ENCODE peak calls at places on chromosomes 6 and 20, in nine cellular contexts. G is RWPE1, I is HFF-Myc, Z is body of pancreas, C is amniotic stem cell, V is cortex of kidney, F is GM20000, Y is WTC11, N is EL. W is an unnamed sample.

GRCh38 chr20:23744726-23745646 is 5.7 kb downstream of the CST1 start:
- DNase-seq in Z (no peak), G (no peak), I (no peak), C (no peak), V (no peak), N (no peak), F (no peak), Y (no peak), W (no peak)

GRCh38 chr20:62382306-62383198 is 4.4 kb upstream of the RPS21 start:
- DNase-seq in Z (peak), I (no peak), V (no peak), F (peak), Y (peak), C (peak), G (peak), N (peak), W (peak)

GRCh38 chr6:136347847-136348246 is 58.2 kb upstream of the BCLAF1 start:
- DNase-seq in F (no peak), C (no peak), I (peak), N (peak), V (no peak), Y (no peak), G (peak), Z (no peak), W (peak)

GRCh38 chr6:135144678-135145508 is 36.2 kb upstream of the MYB start:
- DNase-seq in V (no peak), I (no peak), G (peak), C (no peak), F (no peak), N (peak), Y (no peak), Z (peak), W (peak)

GRCh38 chr6:6003334-6004146 is 3.2 kb downstream of the NRN1 start:
- DNase-seq in V (no peak), Y (peak), Z (no peak), F (peak), C (no peak), G (no peak), N (peak), I (no peak), W (no peak)

GRCh38 chr20:953742-954141 is 37.6 kb upstream of the ANGPT4 start:
- DNase-seq in G (no peak), N (peak), C (no peak), I (no peak), Y (peak), Z (no peak), V (no peak), F (no peak), W (peak)

GRCh38 chr20:22403860-22404608 is 180.3 kb downstream of the FOXA2 start:
- DNase-seq in C (no peak), Y (no peak), N (no peak), V (no peak), G (no peak), Z (peak), F (no peak), I (no peak), W (peak)

GRCh38 chr6:110357298-110357695 is 852 bp downstream of the METTL24 start:
- DNase-seq in G (no peak), F (no peak), I (no peak), V (no peak), C (no peak), Z (no peak), Y (no peak), N (peak), W (no peak)

GRCh38 chr20:7695622-7696021 is 244.6 kb downstream of the HAO1 start:
- DNase-seq in I (no peak), Y (no peak), F (no peak), Z (no peak), G (no peak), V (no peak), N (no peak), C (no peak), W (no peak)

GRCh38 chr20:44752099-44752931 is 6.7 kb downstream of the KCNK15 start:
- DNase-seq in F (no peak), I (no peak), G (no peak), V (no peak), C (no peak), Y (no peak), N (no peak), Z (no peak), W (no peak)

GRCh38 chr6:84635081-84635745 is 129.2 kb downstream of the TBX18 start:
- DNase-seq in N (peak), I (no peak), F (no peak), G (no peak), V (no peak), Z (no peak), C (peak), Y (no peak), W (no peak)

GRCh38 chr20:11057624-11058023 is 383.8 kb upstream of the JAG1 start:
- DNase-seq in Y (no peak), N (peak), V (no peak), Z (no peak), F (no peak), C (no peak), I (no peak), G (no peak), W (peak)

GRCh38 chr20:40757087-40757486 is 68.1 kb upstream of the MAFB start:
- DNase-seq in I (no peak), N (no peak), C (no peak), Y (no peak), V (no peak), Z (no peak), G (no peak), F (no peak), W (no peak)

GRCh38 chr6:44705611-44706010 is 318.1 kb downstream of the CDC5L start:
- DNase-seq in V (no peak), N (no peak), G (no peak), Z (no peak), C (no peak), I (no peak), Y (no peak), F (no peak), W (no peak)

GRCh38 chr6:142478117-142478516 is 176.3 kb downstream of the ADGRG6 start:
- DNase-seq in N (peak), I (peak), F (no peak), G (peak), V (no peak), Z (no peak), Y (no peak), C (no peak), W (peak)

GRCh38 chr6:152356659-152357058 is 280.5 kb downstream of the SYNE1 start:
- DNase-seq in Z (no peak), F (peak), C (no peak), N (peak), G (peak), V (no peak), I (no peak), Y (no peak), W (peak)

GRCh38 chr6:87907521-87907920 is 140.1 kb upstream of the SPACA1 start:
- DNase-seq in F (no peak), I (no peak), Y (no peak), Z (no peak), C (no peak), N (peak), V (no peak), G (no peak), W (peak)

GRCh38 chr6:47938411-47938810 is 156.6 kb downstream of the OPN5 start:
- DNase-seq in I (no peak), N (no peak), V (no peak), Y (no peak), C (no peak), G (no peak), Z (no peak), F (no peak), W (peak)

GRCh38 chr20:49850463-49851233 is 38.0 kb downstream of the SLC9A8 start:
- DNase-seq in I (no peak), Z (no peak), G (no peak), Y (no peak), F (no peak), C (no peak), V (no peak), N (no peak), W (no peak)

GRCh38 chr6:5036309-5036708 is 32.5 kb upstream of the RPP40 start:
- DNase-seq in G (peak), N (peak), V (no peak), F (no peak), I (no peak), C (no peak), Z (no peak), Y (peak), W (peak)

GRCh38 chr20:58829531-58829941 is 21.2 kb downstream of the GNAS-AS1 start:
- DNase-seq in F (no peak), I (no peak), Y (no peak), G (no peak), Z (peak), V (no peak), N (no peak), C (no peak), W (no peak)

GRCh38 chr6:105882071-105882803 is 203.9 kb upstream of the PRDM1 start:
- DNase-seq in V (no peak), I (no peak), Y (no peak), C (no peak), Z (no peak), F (no peak), G (no peak), N (no peak), W (no peak)

GRCh38 chr20:46541229-46541935 is 9.1 kb downstream of the OCSTAMP start:
- DNase-seq in N (no peak), G (no peak), Y (no peak), C (no peak), V (no peak), I (no peak), F (no peak), Z (no peak), W (no peak)

GRCh38 chr20:46823271-46823747 is 71.3 kb upstream of the EYA2 start:
- DNase-seq in N (no peak), Y (no peak), V (no peak), C (no peak), F (no peak), Z (peak), I (no peak), G (no peak), W (no peak)

GRCh38 chr6:29424575-29424974 is 9.8 kb downstream of the OR12D1 start:
- DNase-seq in G (no peak), V (no peak), I (no peak), N (peak), Z (no peak), F (no peak), Y (no peak), C (no peak), W (no peak)

GRCh38 chr6:107561325-107561724 is 71.4 kb downstream of the SOBP start:
- DNase-seq in V (no peak), Z (no peak), I (no peak), Y (peak), F (no peak), N (no peak), C (no peak), G (no peak), W (no peak)

GRCh38 chr6:42781546-42781810 is 374 bp upstream of the BICRAL start:
- DNase-seq in Z (no peak), V (no peak), F (peak), Y (no peak), G (no peak), N (no peak), C (no peak), I (no peak), W (no peak)

GRCh38 chr20:50224553-50225255 is 34.1 kb downstream of the CEBPB start:
- DNase-seq in F (no peak), V (no peak), Y (peak), G (no peak), N (peak), I (peak), C (peak), Z (peak), W (peak)

GRCh38 chr6:100880149-100880900 is 804 bp downstream of the ASCC3 start:
- DNase-seq in C (no peak), G (peak), N (peak), Y (no peak), F (no peak), Z (peak), V (no peak), I (no peak), W (peak)

GRCh38 chr6:159077123-159077522 is 32.3 kb upstream of the TAGAP start:
- DNase-seq in C (no peak), V (no peak), G (no peak), Y (no peak), I (no peak), Z (no peak), F (no peak), N (no peak), W (no peak)

GRCh38 chr6:37517411-37517812 is 17.7 kb upstream of the CCDC167 start:
- DNase-seq in C (no peak), Z (peak), G (no peak), F (no peak), Y (no peak), N (no peak), I (no peak), V (no peak), W (no peak)

GRCh38 chr6:5214570-5215052 is 46.1 kb downstream of the LYRM4 start:
- DNase-seq in Y (peak), V (no peak), C (no peak), N (peak), Z (no peak), F (no peak), G (no peak), I (peak), W (peak)

GRCh38 chr20:53773792-53774371 is 180.2 kb upstream of the ZNF217 start:
- DNase-seq in V (no peak), C (peak), Y (no peak), N (peak), Z (no peak), I (no peak), F (no peak), G (peak), W (peak)

GRCh38 chr6:145732788-145733187 is 2.5 kb downstream of the EPM2A start:
- DNase-seq in C (no peak), F (no peak), G (no peak), V (no peak), N (no peak), Y (no peak), Z (no peak), I (no peak), W (no peak)

GRCh38 chr6:20688710-20689500 is 154.6 kb downstream of the CDKAL1 start:
- DNase-seq in N (peak), C (no peak), V (no peak), I (no peak), F (peak), G (no peak), Z (no peak), Y (no peak), W (peak)

GRCh38 chr6:52707963-52708680 is 37.2 kb downstream of the TMEM14A start:
- DNase-seq in C (no peak), Z (no peak), V (no peak), I (no peak), Y (no peak), G (no peak), N (no peak), F (no peak), W (no peak)

GRCh38 chr20:48606841-48607543 is 220.8 kb downstream of the PREX1 start:
- DNase-seq in Y (no peak), I (no peak), Z (no peak), V (no peak), F (no peak), C (no peak), G (no peak), N (no peak), W (no peak)

GRCh38 chr6:160042014-160042773 is 73.3 kb downstream of the IGF2R start:
- DNase-seq in F (no peak), N (peak), C (no peak), G (peak), I (no peak), Y (no peak), V (no peak), Z (no peak), W (peak)

GRCh38 chr20:35653430-35653734 is 11.3 kb downstream of the CPNE1 start:
- DNase-seq in G (no peak), Z (no peak), N (no peak), C (no peak), I (no peak), V (no peak), F (no peak), Y (no peak), W (no peak)

GRCh38 chr20:62523473-62524203 is 47.8 kb upstream of the GATA5 start:
- DNase-seq in F (peak), I (no peak), C (no peak), Z (no peak), V (no peak), G (no peak), N (no peak), Y (peak), W (no peak)